ENCODE peak calls at places on chromosomes 12 and 14, in four cellular contexts. B is body of pancreas, S is uterus, Y is lower leg skin. A is an unnamed sample.

GRCh38 chr12:55072093-55072492 is 52.3 kb downstream of the NEUROD4 start:
- DNase-seq in B (peak), S (no peak), Y (no peak), A (no peak)

GRCh38 chr12:88501976-88502938 is 78.0 kb downstream of the KITLG start:
- DNase-seq in B (no peak), S (no peak), Y (no peak), A (no peak)

GRCh38 chr12:1838994-1839365 is 18.6 kb downstream of the LRTM2 start:
- DNase-seq in B (no peak), S (no peak), Y (no peak), A (no peak)

GRCh38 chr12:94614288-94614721 is 36.1 kb downstream of the TMCC3 start:
- DNase-seq in B (no peak), S (no peak), Y (no peak), A (no peak)

GRCh38 chr12:105385141-105385540 is 54.6 kb downstream of the C12orf75 start:
- DNase-seq in B (no peak), S (no peak), Y (no peak), A (no peak)

GRCh38 chr14:20347747-20348146 is 4.3 kb downstream of the PARP2 start:
- DNase-seq in B (no peak), S (no peak), Y (no peak), A (no peak)

GRCh38 chr12:120278137-120279069 is 12.9 kb upstream of the PXN start:
- DNase-seq in B (no peak), S (no peak), Y (no peak), A (no peak)

GRCh38 chr12:1083888-1084262 is 92.9 kb downstream of the ERC1 start:
- DNase-seq in B (peak), S (no peak), Y (no peak), A (no peak)

GRCh38 chr12:47165934-47166333 is 86.2 kb upstream of the AMIGO2 start:
- DNase-seq in B (peak), S (peak), Y (no peak), A (no peak)

GRCh38 chr12:46998811-46999368 is 80.5 kb upstream of the PCED1B start:
- DNase-seq in B (no peak), S (no peak), Y (no peak), A (no peak)

GRCh38 chr14:93326196-93326595 is 6.6 kb downstream of the BTBD7 start:
- DNase-seq in B (no peak), S (no peak), Y (no peak), A (no peak)

GRCh38 chr12:121916719-121917118 is 1.7 kb upstream of the CFAP251 start:
- DNase-seq in B (no peak), S (peak), Y (no peak), A (no peak)

GRCh38 chr14:30443368-30444007 is 115.5 kb upstream of the G2E3 start:
- DNase-seq in B (no peak), S (no peak), Y (no peak), A (no peak)

GRCh38 chr12:111313833-111314259 is 55.0 kb downstream of the PHETA1 start:
- DNase-seq in B (peak), S (peak), Y (peak), A (peak)

GRCh38 chr14:90111895-90112534 is 50.2 kb downstream of the KCNK13 start:
- DNase-seq in B (no peak), S (no peak), Y (no peak), A (no peak)

GRCh38 chr14:85247071-85247470 is 282.9 kb upstream of the FLRT2 start:
- DNase-seq in B (no peak), S (no peak), Y (no peak), A (no peak)

GRCh38 chr12:48880647-48881046 is 15.0 kb upstream of the RND1 start:
- DNase-seq in B (no peak), S (no peak), Y (no peak), A (no peak)

GRCh38 chr12:93823616-93824410 is 146.6 kb downstream of the CRADD start:
- DNase-seq in B (no peak), S (no peak), Y (no peak), A (no peak)

GRCh38 chr14:91649930-91650329 is 82.0 kb downstream of the CATSPERB start:
- DNase-seq in B (peak), S (no peak), Y (no peak), A (no peak)

GRCh38 chr14:20668969-20669368 is 15.4 kb upstream of the RNASE4 start:
- DNase-seq in B (no peak), S (no peak), Y (no peak), A (no peak)

GRCh38 chr12:99067171-99067785 is 422.2 kb downstream of the APAF1 start:
- DNase-seq in B (no peak), S (no peak), Y (no peak), A (no peak)

GRCh38 chr12:62248873-62249272 is 11.3 kb upstream of the USP15 start:
- DNase-seq in B (no peak), S (no peak), Y (no peak), A (no peak)

GRCh38 chr12:108115123-108115745 is 13.9 kb upstream of the WSCD2 start:
- DNase-seq in B (no peak), S (no peak), Y (no peak), A (no peak)

GRCh38 chr12:1457901-1458300 is 136.5 kb downstream of the FBXL14 start:
- DNase-seq in B (no peak), S (no peak), Y (no peak), A (no peak)

GRCh38 chr14:73014105-73014504 is 12.8 kb downstream of the ZFYVE1 start:
- DNase-seq in B (no peak), S (no peak), Y (no peak), A (no peak)

GRCh38 chr14:76812093-76812421 is 625 bp downstream of the ANGEL1 start:
- DNase-seq in B (no peak), S (no peak), Y (peak), A (no peak)

GRCh38 chr14:91032250-91032649 is 28.2 kb downstream of the RPS6KA5 start:
- DNase-seq in B (no peak), S (no peak), Y (no peak), A (no peak)

GRCh38 chr12:122471324-122472226 is 29.2 kb downstream of the ZCCHC8 start:
- DNase-seq in B (no peak), S (no peak), Y (no peak), A (no peak)

GRCh38 chr14:98217530-98217929 is 1054.5 kb downstream of the BCL11B start:
- DNase-seq in B (no peak), S (no peak), Y (no peak), A (no peak)

GRCh38 chr14:54001189-54001878 is 44.7 kb upstream of the BMP4 start:
- DNase-seq in B (no peak), S (no peak), Y (no peak), A (no peak)

GRCh38 chr12:27861428-27862167 is 81.6 kb upstream of the MANSC4 start:
- DNase-seq in B (peak), S (peak), Y (no peak), A (no peak)

GRCh38 chr14:102768223-102769048 is 8.8 kb upstream of the TRAF3 start:
- DNase-seq in B (no peak), S (no peak), Y (no peak), A (no peak)

GRCh38 chr12:113781415-113782198 is 184.5 kb downstream of the RBM19 start:
- DNase-seq in B (no peak), S (no peak), Y (no peak), A (no peak)

GRCh38 chr12:90936230-90937005 is 18.6 kb downstream of the CCER1 start:
- DNase-seq in B (no peak), S (no peak), Y (no peak), A (no peak)

GRCh38 chr12:13981296-13981962 is at the start of gene GRIN2B:
- DNase-seq in B (no peak), S (no peak), Y (no peak), A (no peak)

GRCh38 chr12:33634544-33634943 is 194.9 kb upstream of the SYT10 start:
- DNase-seq in B (no peak), S (no peak), Y (no peak), A (no peak)

GRCh38 chr12:68904351-68904982 is 28.5 kb downstream of the CPM start:
- DNase-seq in B (no peak), S (no peak), Y (no peak), A (no peak)

GRCh38 chr12:103868215-103868614 is 27.2 kb upstream of the NT5DC3 start:
- DNase-seq in B (no peak), S (no peak), Y (no peak), A (no peak)

GRCh38 chr12:57552692-57553321 is 3.0 kb downstream of the KIF5A start:
- DNase-seq in B (no peak), S (no peak), Y (no peak), A (no peak)

GRCh38 chr14:101878222-101879211 is 85.9 kb upstream of the DYNC1H1 start:
- DNase-seq in B (peak), S (no peak), Y (no peak), A (no peak)

GRCh38 chr14:67674139-67674479 is 323 bp downstream of the VTI1B start:
- DNase-seq in B (peak), S (peak), Y (peak), A (peak)
- TF ChIP-seq CTCF in B (peak), S (peak), Y (no peak), A (peak)

GRCh38 chr12:40336573-40337199 is 111.9 kb downstream of the LRRK2 start:
- DNase-seq in B (no peak), S (no peak), Y (no peak), A (no peak)
- TF ChIP-seq CTCF in B (peak), S (no peak), Y (no peak), A (peak)

DNA sequence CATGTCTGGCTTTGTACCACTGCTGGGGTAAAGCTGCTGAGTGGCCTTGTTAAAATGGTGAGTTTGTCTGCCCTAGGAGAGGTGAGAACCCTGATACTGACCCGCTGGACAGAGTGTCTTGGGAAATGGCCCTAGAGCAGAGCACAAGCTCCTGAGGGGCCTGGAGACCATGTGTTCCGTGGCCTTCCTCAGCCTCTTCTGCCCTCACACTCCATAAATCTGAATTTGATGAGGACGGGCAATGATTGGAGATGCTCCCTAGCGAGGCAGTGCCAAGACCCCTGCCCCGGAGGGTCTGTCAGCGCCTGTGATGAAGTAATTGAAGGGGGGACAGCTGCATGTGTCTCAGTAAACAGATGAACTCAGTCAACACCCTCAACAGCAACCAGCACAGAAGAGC is 54.1 kb downstream of the KCNA5 start:
- DNase-seq in B (no peak), S (no peak), Y (no peak), A (no peak)
- TF ChIP-seq CTCF in B (no peak), S (no peak), Y (no peak), A (no peak)

GRCh38 chr12:54017027-54017788 is 8.4 kb downstream of the HOXC8 start:
- DNase-seq in B (peak), S (no peak), Y (no peak), A (no peak)
- TF ChIP-seq CTCF in B (no peak), S (no peak), Y (no peak), A (no peak)

GRCh38 chr12:71752887-71753286 is 1.8 kb upstream of the RAB21 start:
- DNase-seq in B (no peak), S (no peak), Y (no peak), A (no peak)

GRCh38 chr12:71756054-71756675 is 1.5 kb downstream of the RAB21 start:
- DNase-seq in B (no peak), S (no peak), Y (no peak), A (no peak)

GRCh38 chr12:71755146-71755892 is 656 bp downstream of the RAB21 start:
- DNase-seq in B (peak), S (peak), Y (peak), A (no peak)

GRCh38 chr12:71759941-71760340 is 5.3 kb downstream of the RAB21 start:
- DNase-seq in B (no peak), S (no peak), Y (no peak), A (no peak)

GRCh38 chr12:71754461-71755145 is at the start of gene RAB21:
- DNase-seq in B (peak), S (peak), Y (peak), A (peak)
- TF ChIP-seq CTCF in B (peak), S (peak), Y (peak), A (peak)

GRCh38 chr14:103885509-103885932 is 38.1 kb upstream of the PPP1R13B start:
- DNase-seq in B (no peak), S (no peak), Y (no peak), A (no peak)

GRCh38 chr14:103887170-103887501 is 39.8 kb upstream of the PPP1R13B start:
- DNase-seq in B (no peak), S (no peak), Y (no peak), A (no peak)

GRCh38 chr14:103884854-103885253 is 37.5 kb upstream of the PPP1R13B start:
- DNase-seq in B (no peak), S (no peak), Y (no peak), A (no peak)

GRCh38 chr14:103887557-103888115 is 40.3 kb upstream of the PPP1R13B start:
- DNase-seq in B (no peak), S (no peak), Y (no peak), A (no peak)

GRCh38 chr14:103886304-103887169 is 39.2 kb upstream of the PPP1R13B start:
- DNase-seq in B (no peak), S (no peak), Y (no peak), A (no peak)
- TF ChIP-seq CTCF in B (peak), S (peak), Y (no peak), A (peak)

A was measured in type B pancreatic cell.